ENCODE peak calls at places on chromosome 19, in six cellular contexts. One of them, this sample, is unnamed.

GRCh38 chr19:1884291-1884718 is 991 bp downstream of the ABHD17A start:
- DNase-seq in foreskin fibroblast: no peak
- DNase-seq in left ventricle myocardium inferior: no peak
- DNase-seq in kidney: no peak
- DNase-seq in AG04450: no peak
- DNase-seq in HCT116: no peak
- DNase-seq in this sample: no peak

GRCh38 chr19:49677232-49677881 is at the start of gene PRMT1:
- DNase-seq in kidney: peak; percentile 90
- DNase-seq in foreskin fibroblast: no peak
- DNase-seq in AG04450: no peak
- DNase-seq in left ventricle myocardium inferior: no peak
- DNase-seq in HCT116: no peak
- DNase-seq in this sample: no peak

GRCh38 chr19:13824703-13825102 is 29.5 kb downstream of the ZSWIM4 start:
- DNase-seq in foreskin fibroblast: no peak
- DNase-seq in left ventricle myocardium inferior: no peak
- DNase-seq in kidney: no peak
- DNase-seq in AG04450: no peak
- DNase-seq in HCT116: no peak
- DNase-seq in this sample: no peak

GRCh38 chr19:40356681-40357595 is 8.4 kb downstream of the PLD3 start:
- DNase-seq in kidney: no peak
- DNase-seq in left ventricle myocardium inferior: no peak
- DNase-seq in HCT116: no peak
- DNase-seq in AG04450: no peak
- DNase-seq in foreskin fibroblast: peak; percentile 29
- DNase-seq in this sample: no peak

GRCh38 chr19:45779231-45780145 is 2.8 kb downstream of the DMPK start:
- DNase-seq in kidney: peak; percentile 95
- DNase-seq in AG04450: no peak
- DNase-seq in HCT116: peak; percentile 87
- DNase-seq in foreskin fibroblast: peak; percentile 38
- DNase-seq in left ventricle myocardium inferior: peak; percentile 78
- DNase-seq in this sample: no peak

GRCh38 chr19:1373534-1374249 is 10.0 kb upstream of the NDUFS7 start:
- DNase-seq in kidney: no peak
- DNase-seq in HCT116: no peak
- DNase-seq in foreskin fibroblast: no peak
- DNase-seq in left ventricle myocardium inferior: peak; percentile 81
- DNase-seq in AG04450: no peak
- DNase-seq in this sample: no peak

GRCh38 chr19:9205506-9206113 is 13.8 kb downstream of the OR7D4 start:
- DNase-seq in AG04450: peak; percentile 16
- DNase-seq in HCT116: peak; percentile 34
- DNase-seq in kidney: peak; percentile 85
- DNase-seq in left ventricle myocardium inferior: peak; percentile 62
- DNase-seq in foreskin fibroblast: peak; percentile 44
- DNase-seq in this sample: peak; percentile 10

GRCh38 chr19:2428027-2428690 is 773 bp upstream of the TIMM13 start:
- DNase-seq in AG04450: no peak
- DNase-seq in left ventricle myocardium inferior: peak; percentile 36
- DNase-seq in foreskin fibroblast: peak; percentile 23
- DNase-seq in HCT116: no peak
- DNase-seq in kidney: no peak
- DNase-seq in this sample: no peak

GRCh38 chr19:55179570-55180484 is at the start of gene SYT5:
- DNase-seq in left ventricle myocardium inferior: peak; percentile 33
- DNase-seq in foreskin fibroblast: no peak
- DNase-seq in kidney: no peak
- DNase-seq in AG04450: no peak
- DNase-seq in HCT116: no peak
- DNase-seq in this sample: no peak

GRCh38 chr19:44156475-44156874 is 8.4 kb upstream of the ZNF226 start:
- DNase-seq in AG04450: no peak
- DNase-seq in HCT116: no peak
- DNase-seq in left ventricle myocardium inferior: no peak
- DNase-seq in foreskin fibroblast: no peak
- DNase-seq in kidney: no peak
- DNase-seq in this sample: no peak

GRCh38 chr19:48961673-48962028 is 3.5 kb upstream of the FTL start:
- DNase-seq in AG04450: no peak
- DNase-seq in left ventricle myocardium inferior: no peak
- DNase-seq in foreskin fibroblast: no peak
- DNase-seq in kidney: no peak
- DNase-seq in HCT116: no peak
- DNase-seq in this sample: no peak

GRCh38 chr19:41328157-41328817 is 18.3 kb downstream of the CCDC97 start:
- DNase-seq in HCT116: no peak
- DNase-seq in kidney: no peak
- DNase-seq in AG04450: no peak
- DNase-seq in foreskin fibroblast: no peak
- DNase-seq in left ventricle myocardium inferior: no peak
- DNase-seq in this sample: no peak

GRCh38 chr19:48044561-48044960 is 682 bp upstream of the CABP5 start:
- DNase-seq in left ventricle myocardium inferior: no peak
- DNase-seq in AG04450: no peak
- DNase-seq in kidney: no peak
- DNase-seq in HCT116: no peak
- DNase-seq in foreskin fibroblast: no peak
- DNase-seq in this sample: no peak

GRCh38 chr19:1654178-1654792 is 1.9 kb upstream of the TCF3 start:
- DNase-seq in HCT116: no peak
- DNase-seq in foreskin fibroblast: no peak
- DNase-seq in AG04450: no peak
- DNase-seq in left ventricle myocardium inferior: no peak
- DNase-seq in kidney: peak; percentile 79
- DNase-seq in this sample: no peak

GRCh38 chr19:403221-404036 is 5.5 kb downstream of the C2CD4C start:
- DNase-seq in AG04450: no peak
- DNase-seq in foreskin fibroblast: no peak
- DNase-seq in HCT116: no peak
- DNase-seq in kidney: peak; percentile 63
- DNase-seq in left ventricle myocardium inferior: no peak
- DNase-seq in this sample: no peak

GRCh38 chr19:32530773-32531172 is 50.2 kb upstream of the PDCD5 start:
- DNase-seq in left ventricle myocardium inferior: no peak
- DNase-seq in foreskin fibroblast: no peak
- DNase-seq in AG04450: no peak
- DNase-seq in HCT116: no peak
- DNase-seq in kidney: no peak
- DNase-seq in this sample: no peak

GRCh38 chr19:15616627-15617270 is 1.7 kb downstream of the CYP4F8 start:
- DNase-seq in foreskin fibroblast: no peak
- DNase-seq in HCT116: no peak
- DNase-seq in left ventricle myocardium inferior: no peak
- DNase-seq in kidney: no peak
- DNase-seq in AG04450: no peak
- DNase-seq in this sample: no peak

GRCh38 chr19:33040994-33041827 is 23.5 kb downstream of the RHPN2 start:
- DNase-seq in left ventricle myocardium inferior: no peak
- DNase-seq in AG04450: no peak
- DNase-seq in foreskin fibroblast: peak; percentile 12
- DNase-seq in kidney: peak; percentile 90
- DNase-seq in HCT116: peak; percentile 92
- DNase-seq in this sample: peak; percentile 98

GRCh38 chr19:929523-930258 is 3.9 kb downstream of the ARID3A start:
- DNase-seq in AG04450: no peak
- DNase-seq in HCT116: no peak
- DNase-seq in left ventricle myocardium inferior: no peak
- DNase-seq in foreskin fibroblast: no peak
- DNase-seq in kidney: peak; percentile 71
- DNase-seq in this sample: no peak

GRCh38 chr19:44717603-44718002 is 18.7 kb downstream of the CEACAM16 start:
- DNase-seq in HCT116: no peak
- DNase-seq in left ventricle myocardium inferior: no peak
- DNase-seq in AG04450: no peak
- DNase-seq in foreskin fibroblast: no peak
- DNase-seq in kidney: no peak
- DNase-seq in this sample: no peak

GRCh38 chr19:46919324-46919723 is 58.5 kb downstream of the ARHGAP35 start:
- DNase-seq in HCT116: no peak
- DNase-seq in AG04450: no peak
- DNase-seq in left ventricle myocardium inferior: no peak
- DNase-seq in kidney: no peak
- DNase-seq in foreskin fibroblast: peak; percentile 64
- DNase-seq in this sample: no peak

GRCh38 chr19:30557927-30558557 is 185.9 kb downstream of the ZNF536 start:
- DNase-seq in foreskin fibroblast: no peak
- DNase-seq in kidney: no peak
- DNase-seq in HCT116: no peak
- DNase-seq in left ventricle myocardium inferior: no peak
- DNase-seq in AG04450: no peak
- DNase-seq in this sample: no peak

GRCh38 chr19:10961073-10961762 is 388 bp downstream of the SMARCA4 start:
- DNase-seq in kidney: peak; percentile 82
- DNase-seq in left ventricle myocardium inferior: peak; percentile 73
- DNase-seq in AG04450: no peak
- DNase-seq in foreskin fibroblast: peak; percentile 37
- DNase-seq in HCT116: no peak
- DNase-seq in this sample: no peak

GRCh38 chr19:9857076-9857721 is 22.1 kb downstream of the PIN1 start:
- DNase-seq in left ventricle myocardium inferior: no peak
- DNase-seq in HCT116: no peak
- DNase-seq in AG04450: no peak
- DNase-seq in foreskin fibroblast: no peak
- DNase-seq in kidney: no peak
- DNase-seq in this sample: no peak

DNA sequence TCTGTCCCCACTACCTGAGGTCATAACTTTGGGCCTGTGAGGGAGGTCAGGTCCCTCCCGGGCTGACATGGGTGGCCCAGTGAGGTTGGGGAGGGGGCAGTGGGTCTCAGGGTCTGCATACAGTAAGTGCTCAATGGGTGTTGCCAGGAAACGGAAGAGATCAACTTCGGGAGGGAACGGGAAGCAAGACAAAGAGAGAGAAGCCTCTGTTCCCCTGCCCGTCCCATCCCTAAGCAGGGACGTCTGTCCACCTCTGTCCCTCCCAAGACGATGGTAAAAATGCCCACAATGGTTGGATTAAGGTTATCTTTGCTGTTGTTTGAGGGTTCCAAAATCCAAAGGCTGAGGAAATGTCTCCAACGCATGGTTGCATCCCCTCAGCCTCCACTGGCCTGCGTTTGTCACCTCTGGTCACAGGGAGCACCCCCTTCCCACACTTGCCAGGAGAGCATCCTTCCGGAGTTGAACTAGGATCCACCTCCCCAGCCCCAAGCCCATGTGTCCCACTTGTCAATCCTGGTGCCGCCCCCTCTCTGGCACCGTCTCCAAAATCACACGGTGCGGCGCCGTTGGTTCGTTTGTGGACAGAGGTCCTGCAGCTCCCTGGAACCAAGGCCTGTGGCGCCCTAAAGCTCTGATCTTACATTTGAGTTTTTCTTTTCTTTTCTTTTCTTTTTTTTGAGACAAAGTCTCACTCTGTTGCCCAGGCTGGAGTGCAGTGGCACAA is 774 bp upstream of the HOMER3 start:
- DNase-seq in AG04450: no peak
- DNase-seq in kidney: no peak
- DNase-seq in left ventricle myocardium inferior: no peak
- DNase-seq in HCT116: no peak
- DNase-seq in foreskin fibroblast: no peak
- DNase-seq in this sample: no peak
- H3K4me3 ChIP-seq in AG04450: peak overlapping the region; percentile 58
- H3K4me3 ChIP-seq in kidney: no peak overlapping the region
- H3K4me3 ChIP-seq in left ventricle myocardium inferior: peak overlapping the region; percentile 78
- H3K4me3 ChIP-seq in HCT116: peak overlapping the region; percentile 8
- H3K4me3 ChIP-seq in foreskin fibroblast: peak overlapping the region; percentile 59
- H3K4me3 ChIP-seq in this sample: peak overlapping the region; percentile 28

GRCh38 chr19:29120471-29120870 is 92.5 kb downstream of the UQCRFS1 start:
- DNase-seq in AG04450: no peak
- DNase-seq in HCT116: no peak
- DNase-seq in foreskin fibroblast: no peak
- DNase-seq in kidney: no peak
- DNase-seq in left ventricle myocardium inferior: no peak
- DNase-seq in this sample: no peak

GRCh38 chr19:29122185-29122584 is 90.8 kb downstream of the UQCRFS1 start:
- DNase-seq in kidney: no peak
- DNase-seq in foreskin fibroblast: no peak
- DNase-seq in left ventricle myocardium inferior: no peak
- DNase-seq in AG04450: no peak
- DNase-seq in HCT116: no peak
- DNase-seq in this sample: no peak

GRCh38 chr19:29119582-29119981 is 93.4 kb downstream of the UQCRFS1 start:
- DNase-seq in foreskin fibroblast: no peak
- DNase-seq in AG04450: no peak
- DNase-seq in HCT116: no peak
- DNase-seq in kidney: no peak
- DNase-seq in left ventricle myocardium inferior: no peak
- DNase-seq in this sample: no peak

GRCh38 chr19:29118384-29118783 is 94.6 kb downstream of the UQCRFS1 start:
- DNase-seq in left ventricle myocardium inferior: no peak
- DNase-seq in HCT116: no peak
- DNase-seq in AG04450: no peak
- DNase-seq in kidney: no peak
- DNase-seq in foreskin fibroblast: no peak
- DNase-seq in this sample: peak; percentile 31

GRCh38 chr19:29121684-29122083 is 91.3 kb downstream of the UQCRFS1 start:
- DNase-seq in HCT116: no peak
- DNase-seq in foreskin fibroblast: no peak
- DNase-seq in kidney: no peak
- DNase-seq in AG04450: no peak
- DNase-seq in left ventricle myocardium inferior: no peak
- DNase-seq in this sample: no peak
- TF ChIP-seq CTCF in HCT116: peak; percentile 30
- TF ChIP-seq CTCF in foreskin fibroblast: peak; percentile 43
- TF ChIP-seq CTCF in kidney: peak; percentile 40
- TF ChIP-seq CTCF in AG04450: peak; percentile 15
- TF ChIP-seq CTCF in left ventricle myocardium inferior: peak; percentile 56
- TF ChIP-seq CTCF in this sample: peak; percentile 70

DNA sequence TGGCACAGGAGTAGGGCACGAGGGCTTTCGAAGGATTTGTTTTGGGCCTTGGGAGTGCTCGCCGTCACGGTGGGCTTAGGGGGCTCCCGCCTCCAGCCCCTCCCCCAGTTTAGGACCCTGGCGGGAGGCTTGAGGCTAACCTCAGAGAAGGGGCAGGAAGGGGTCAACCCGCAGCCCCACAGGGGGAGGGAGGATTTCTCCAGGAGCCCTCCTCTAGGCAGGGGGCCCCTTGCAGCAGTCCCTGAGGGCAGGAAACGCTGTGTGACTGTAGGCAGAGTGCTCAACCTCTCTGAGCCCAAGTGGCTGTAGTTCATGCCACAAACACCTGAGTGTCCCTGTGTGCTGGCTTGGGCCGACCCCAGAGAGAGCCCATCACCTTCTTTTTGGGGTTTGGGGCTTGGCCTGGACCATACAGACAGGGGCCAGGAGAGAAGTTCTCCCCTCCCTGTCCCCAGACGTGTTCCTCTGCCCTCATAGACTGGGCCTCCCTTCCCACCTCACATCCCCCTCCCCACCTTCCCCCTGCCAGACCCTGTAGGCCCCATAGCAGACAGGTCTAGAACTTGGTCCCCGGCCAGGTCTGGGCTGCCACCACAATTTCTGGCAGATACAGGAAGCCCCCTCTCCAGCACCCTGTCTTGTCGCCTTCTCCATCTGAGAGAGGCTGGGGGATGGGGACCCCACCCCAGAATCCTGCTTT is 8.1 kb downstream of the ISYNA1 start:
- DNase-seq in left ventricle myocardium inferior: no peak
- DNase-seq in kidney: no peak
- DNase-seq in foreskin fibroblast: no peak
- DNase-seq in AG04450: no peak
- DNase-seq in HCT116: no peak
- DNase-seq in this sample: no peak
- H3K4me3 ChIP-seq in left ventricle myocardium inferior: peak overlapping the region; percentile 65
- H3K4me3 ChIP-seq in kidney: no peak overlapping the region
- H3K4me3 ChIP-seq in foreskin fibroblast: no peak overlapping the region
- H3K4me3 ChIP-seq in AG04450: no peak overlapping the region
- H3K4me3 ChIP-seq in HCT116: no peak overlapping the region
- H3K4me3 ChIP-seq in this sample: no peak overlapping the region

GRCh38 chr19:6925801-6926751 is 38.7 kb downstream of the ADGRE1 start:
- DNase-seq in foreskin fibroblast: no peak
- DNase-seq in left ventricle myocardium inferior: no peak
- DNase-seq in AG04450: no peak
- DNase-seq in HCT116: no peak
- DNase-seq in kidney: no peak
- DNase-seq in this sample: no peak
- TF ChIP-seq CTCF in foreskin fibroblast: no peak
- TF ChIP-seq CTCF in left ventricle myocardium inferior: no peak
- TF ChIP-seq CTCF in AG04450: no peak
- TF ChIP-seq CTCF in HCT116: peak; percentile 46
- TF ChIP-seq CTCF in kidney: no peak
- TF ChIP-seq CTCF in this sample: peak; percentile 38

This sample was measured in epithelial cell of proximal tubule.